ENCODE peak calls at places on chromosomes 16 and 17, in four cellular contexts. Q is mucosa of gallbladder, E is aorta, G is dorsolateral prefrontal cortex. S is an unnamed sample.

GRCh38 chr16:68590201-68590994 is 51.3 kb downstream of the ZFP90 start:
- DNase-seq in E (peak), G (peak), Q (peak), S (no peak)

GRCh38 chr17:59607817-59608403 is 11.8 kb upstream of the CLTC start:
- DNase-seq in G (no peak), Q (no peak), E (no peak), S (no peak)

GRCh38 chr17:29155235-29155965 is 24.8 kb downstream of the MYO18A start:
- DNase-seq in E (peak), G (no peak), Q (peak), S (no peak)

GRCh38 chr17:62778990-62779681 is 29.0 kb downstream of the MARCHF10 start:
- DNase-seq in Q (peak), G (peak), E (no peak), S (no peak)

GRCh38 chr17:2335726-2336214 is 487 bp downstream of the TSR1 start:
- DNase-seq in G (no peak), E (no peak), Q (no peak), S (no peak)

GRCh38 chr17:49858796-49859195 is 10.9 kb upstream of the TAC4 start:
- DNase-seq in G (no peak), Q (no peak), E (no peak), S (no peak)

GRCh38 chr16:81745704-81746558 is 33.2 kb upstream of the PLCG2 start:
- DNase-seq in G (peak), Q (peak), E (peak), S (no peak)

GRCh38 chr16:73071131-73071940 is 23.4 kb upstream of the ZFHX3 start:
- DNase-seq in E (peak), G (no peak), Q (peak), S (peak)

GRCh38 chr16:78489631-78490030 is 390.2 kb downstream of the WWOX start:
- DNase-seq in G (no peak), E (no peak), Q (no peak), S (no peak)

GRCh38 chr17:43854498-43854897 is 7.5 kb downstream of the CD300LG start:
- DNase-seq in E (no peak), Q (no peak), G (no peak), S (no peak)

GRCh38 chr17:61157246-61157887 is 242.3 kb upstream of the TBX2 start:
- DNase-seq in E (no peak), Q (no peak), G (no peak), S (no peak)

GRCh38 chr16:82368041-82368440 is 198.0 kb upstream of the MPHOSPH6 start:
- DNase-seq in G (peak), Q (peak), E (peak), S (no peak)

GRCh38 chr17:8581002-8581658 is 49.4 kb downstream of the MYH10 start:
- DNase-seq in G (no peak), Q (no peak), E (no peak), S (no peak)

GRCh38 chr17:10172241-10172741 is 26.1 kb downstream of the GAS7 start:
- DNase-seq in E (no peak), Q (no peak), G (no peak), S (no peak)

GRCh38 chr16:10122546-10122945 is 59.7 kb downstream of the GRIN2A start:
- DNase-seq in Q (no peak), G (no peak), E (no peak), S (no peak)

GRCh38 chr17:77905766-77906165 is 52.7 kb upstream of the TNRC6C start:
- DNase-seq in Q (no peak), E (peak), G (no peak), S (no peak)

GRCh38 chr17:74730491-74731346 is 6.3 kb upstream of the RAB37 start:
- DNase-seq in E (peak), Q (no peak), G (no peak), S (no peak)

GRCh38 chr16:71526111-71526998 is at the start of gene CHST4:
- DNase-seq in G (no peak), Q (peak), E (no peak), S (no peak)

GRCh38 chr17:80145076-80146075 is 1.6 kb downstream of the EIF4A3 start:
- DNase-seq in Q (no peak), E (no peak), G (no peak), S (no peak)

GRCh38 chr17:7380855-7381683 is at the start of gene TNK1:
- DNase-seq in E (peak), Q (peak), G (no peak), S (no peak)

GRCh38 chr16:74480150-74481029 is 59.1 kb upstream of the CLEC18B start:
- DNase-seq in G (no peak), Q (peak), E (no peak), S (no peak)

GRCh38 chr16:84614914-84615813 is 2.7 kb downstream of the COTL1 start:
- DNase-seq in Q (no peak), E (no peak), G (no peak), S (no peak)

GRCh38 chr17:21119247-21119944 is 7.4 kb upstream of the DHRS7B start:
- DNase-seq in E (peak), G (peak), Q (peak), S (peak)

GRCh38 chr16:66484453-66485213 is 57.5 kb downstream of the BEAN1 start:
- DNase-seq in E (no peak), Q (no peak), G (no peak), S (peak)